ENCODE peak calls at places on chromosomes 12 and 14, in five cellular contexts. A, R, S, K and B are unnamed samples.

GRCh38 chr12:47377414-47378221 is 297.9 kb upstream of the AMIGO2 start:
- DNase-seq in R (no peak), S (no peak), K (peak), A (no peak), B (no peak)

GRCh38 chr12:132623072-132623869 is 4.7 kb downstream of the P2RX2 start:
- DNase-seq in R (no peak), S (no peak), A (no peak), K (no peak), B (no peak)

GRCh38 chr12:108457006-108457733 is 57.9 kb upstream of the FICD start:
- DNase-seq in R (peak), A (peak), S (peak), K (no peak), B (peak)

GRCh38 chr12:124906606-124907261 is 7.7 kb downstream of the UBC start:
- DNase-seq in S (no peak), K (peak), R (peak), A (peak), B (peak)

GRCh38 chr14:61950340-61950739 is 188.1 kb downstream of the SNAPC1 start:
- DNase-seq in R (no peak), S (no peak), A (no peak), K (no peak), B (no peak)

GRCh38 chr14:91614187-91614586 is 104.1 kb upstream of the PPP4R3A start:
- DNase-seq in A (no peak), K (no peak), R (no peak), S (no peak), B (no peak)

GRCh38 chr14:57865066-57865449 is 834 bp downstream of the SLC35F4 start:
- DNase-seq in A (no peak), K (no peak), R (no peak), S (no peak), B (no peak)

GRCh38 chr14:93160353-93160801 is 24.3 kb downstream of the MOAP1 start:
- DNase-seq in R (peak), K (no peak), A (no peak), S (no peak), B (no peak)

GRCh38 chr12:41576925-41577324 is 388.8 kb downstream of the PDZRN4 start:
- DNase-seq in K (no peak), R (peak), A (no peak), S (no peak), B (no peak)

GRCh38 chr14:101586531-101587402 is 25.5 kb downstream of the DIO3 start:
- DNase-seq in S (no peak), A (no peak), R (no peak), K (peak), B (no peak)

GRCh38 chr14:34171431-34171830 is 220.6 kb upstream of the EGLN3 start:
- DNase-seq in A (no peak), S (no peak), R (no peak), K (no peak), B (no peak)

GRCh38 chr12:110913119-110914056 is 7.0 kb downstream of the MYL2 start:
- DNase-seq in A (peak), R (peak), K (no peak), S (no peak), B (peak)

GRCh38 chr12:97545804-97546203 is 83.2 kb downstream of the RMST start:
- DNase-seq in R (no peak), A (no peak), K (no peak), S (no peak), B (no peak)

GRCh38 chr14:92490239-92490959 is 23.2 kb upstream of the RIN3 start:
- DNase-seq in A (no peak), R (no peak), K (no peak), S (no peak), B (no peak)

GRCh38 chr14:23153891-23154796 is 29.3 kb downstream of the SLC7A8 start:
- DNase-seq in K (peak), R (no peak), A (no peak), S (no peak), B (no peak)

GRCh38 chr14:71754422-71755095 is 177.7 kb upstream of the RGS6 start:
- DNase-seq in S (no peak), R (peak), K (no peak), A (no peak), B (no peak)

GRCh38 chr12:34121360-34121759 is 99.1 kb downstream of the ALG10 start:
- DNase-seq in A (no peak), S (no peak), K (no peak), R (no peak), B (no peak)
- TF ChIP-seq CTCF in A (no peak), S (no peak), K (no peak), R (no peak), B (no peak)

GRCh38 chr14:105279642-105280361 is 21.0 kb downstream of the BRF1 start:
- DNase-seq in S (no peak), K (no peak), R (no peak), A (no peak), B (no peak)

GRCh38 chr14:105282098-105282725 is 18.6 kb downstream of the BRF1 start:
- DNase-seq in K (no peak), S (no peak), R (no peak), A (no peak), B (no peak)

GRCh38 chr14:105283028-105283427 is 17.8 kb downstream of the BRF1 start:
- DNase-seq in R (no peak), S (no peak), A (no peak), K (no peak), B (no peak)

GRCh38 chr14:105280525-105280924 is 20.3 kb downstream of the BRF1 start:
- DNase-seq in R (no peak), S (no peak), A (no peak), K (no peak), B (no peak)

DNA sequence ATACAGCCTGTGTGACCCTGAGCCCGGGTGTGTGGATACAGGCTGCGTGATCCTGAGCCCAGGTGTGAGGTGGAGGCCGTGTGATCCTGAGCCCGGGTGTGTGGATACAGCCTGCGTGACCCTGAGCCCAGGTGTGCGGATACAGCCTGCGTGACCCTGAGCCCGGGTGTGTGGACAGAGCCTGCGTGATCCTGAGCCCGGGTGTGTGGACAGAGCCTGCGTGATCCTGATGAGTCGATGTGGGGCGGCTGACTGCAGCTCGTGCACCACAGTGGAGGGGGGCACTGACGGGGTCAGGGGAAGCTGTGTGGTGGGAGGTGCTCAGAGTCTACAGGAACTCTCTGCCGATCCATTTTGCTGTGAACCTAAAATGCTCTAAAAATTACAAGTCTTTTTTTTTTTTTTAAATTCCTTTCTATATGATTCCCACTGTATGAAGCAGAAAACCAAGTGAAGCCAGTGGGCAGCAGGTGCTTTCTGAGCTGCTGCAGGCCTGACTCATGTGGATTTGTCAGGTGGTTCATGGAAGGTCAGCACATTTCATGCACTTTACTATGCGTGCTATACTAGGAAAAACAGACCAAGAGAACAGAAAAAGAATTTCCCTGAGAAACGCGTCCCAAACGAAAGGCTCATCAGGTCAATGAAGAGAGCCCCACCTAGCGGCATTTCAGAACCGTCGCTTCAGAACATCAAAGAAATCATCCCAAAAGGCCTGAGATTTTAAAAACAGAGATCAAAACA is 19.3 kb downstream of the BRF1 start:
- DNase-seq in A (no peak), K (no peak), R (peak), S (no peak), B (peak)
- TF ChIP-seq CTCF in A (peak), K (peak), R (peak), S (peak), B (peak)

GRCh38 chr14:21723431-21724045 is 49.9 kb upstream of the OR4E1 start:
- DNase-seq in K (no peak), R (peak), A (no peak), S (no peak), B (peak)
- TF ChIP-seq CTCF in K (no peak), R (peak), A (peak), S (peak), B (peak)

DNA sequence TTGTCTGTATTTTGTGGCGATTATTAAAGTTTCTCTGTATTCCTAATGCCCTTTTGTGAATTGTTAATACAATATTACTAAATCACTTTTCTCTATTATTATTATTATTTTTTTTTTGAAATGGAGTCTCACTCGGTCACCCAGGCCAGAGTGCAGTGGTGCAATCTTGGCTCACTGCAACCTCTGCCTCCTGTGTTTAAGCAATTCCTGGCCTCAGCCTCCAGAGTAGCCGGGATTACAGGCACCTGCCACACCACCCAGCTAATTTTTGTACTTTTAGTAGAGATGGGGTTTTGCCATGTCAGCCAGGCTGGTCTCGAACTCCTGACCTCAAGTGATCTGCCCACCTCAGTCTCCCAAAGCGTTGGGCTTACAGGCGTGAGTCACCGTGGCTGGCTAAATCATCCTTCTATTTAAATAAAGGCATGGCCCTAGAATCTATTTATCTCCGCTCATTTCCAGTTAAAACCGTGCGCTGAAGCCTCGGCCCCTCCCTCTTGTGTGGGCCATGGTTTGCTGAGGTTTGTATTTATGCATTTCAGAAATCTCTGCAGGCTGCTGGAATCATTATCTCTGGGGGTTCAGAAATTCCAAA is 1136.4 kb upstream of the TMEM132C start:
- DNase-seq in A (no peak), K (no peak), S (no peak), R (no peak), B (no peak)
- TF ChIP-seq CTCF in A (no peak), K (no peak), S (no peak), R (no peak), B (no peak)

DNA sequence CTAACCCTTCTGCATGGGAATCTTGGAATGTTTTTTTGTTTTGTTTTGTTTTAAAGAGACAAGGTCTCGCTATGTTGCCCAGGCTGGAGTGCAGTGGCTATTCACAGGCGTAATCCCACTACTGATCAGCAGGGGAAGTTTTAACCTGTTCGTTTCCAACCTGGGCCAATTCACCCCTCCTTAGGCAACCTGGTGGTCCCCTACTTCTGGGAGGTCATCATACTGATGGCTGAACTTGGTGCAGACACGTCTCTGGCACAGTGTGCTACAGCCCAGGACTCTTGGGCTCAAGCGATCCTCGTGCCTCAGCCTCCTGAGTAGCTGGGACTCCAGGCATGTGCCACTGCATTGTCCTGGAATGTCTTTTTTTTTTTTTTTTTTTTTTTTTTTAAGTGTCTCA is 48.9 kb upstream of the ISM2 start:
- DNase-seq in K (no peak), A (no peak), R (no peak), S (no peak), B (no peak)
- TF ChIP-seq CTCF in K (no peak), A (peak), R (no peak), S (peak), B (no peak)

DNA sequence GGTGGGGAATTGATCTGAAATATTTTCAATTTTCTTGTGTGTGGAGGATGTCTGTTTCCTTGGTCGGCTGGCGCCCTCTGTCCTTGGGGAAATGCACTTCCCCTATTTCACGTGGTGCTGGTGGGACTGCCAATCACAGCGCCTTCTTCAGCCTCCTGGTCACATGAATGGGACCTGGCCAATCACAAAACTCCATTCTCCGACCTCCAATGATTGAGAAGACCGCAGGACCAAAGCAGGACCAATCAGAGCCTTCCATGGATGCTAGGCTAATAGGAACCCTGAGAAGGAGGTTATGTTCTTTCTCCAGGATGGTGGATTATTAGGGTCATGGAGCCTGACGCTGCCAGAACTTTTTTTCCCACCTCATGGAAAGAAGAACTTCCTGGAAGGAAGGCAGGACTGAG is 188.7 kb downstream of the TTC8 start:
- DNase-seq in A (no peak), K (no peak), R (peak), S (peak), B (no peak)
- TF ChIP-seq CTCF in A (peak), K (no peak), R (no peak), S (peak), B (peak)

GRCh38 chr12:69254046-69254445 is 14.7 kb downstream of the CPSF6 start:
- DNase-seq in S (peak), K (no peak), A (peak), R (peak), B (peak)
- TF ChIP-seq CTCF in S (peak), K (no peak), A (peak), R (peak), B (peak)